ENCODE peak calls at places on chromosome 22, in eight cellular contexts. Z, P, N, G, M, I, C and T are unnamed samples.

GRCh38 chr22:44293034-44293433 is 19.7 kb downstream of the SHISAL1 start:
- DNase-seq in N (no peak), I (no peak), Z (no peak), G (no peak), P (no peak), M (no peak), C (no peak), T (no peak)

GRCh38 chr22:19663286-19663815 is 51.0 kb upstream of the SEPTIN5 start:
- DNase-seq in C (peak), G (no peak), N (no peak), Z (peak), P (no peak), M (peak), I (no peak), T (no peak)

GRCh38 chr22:24338701-24339451 is 68.2 kb downstream of the SPECC1L start:
- DNase-seq in N (no peak), P (no peak), M (peak), G (no peak), I (no peak), C (no peak), Z (peak), T (no peak)

GRCh38 chr22:30829901-30830550 is 135.4 kb downstream of the OSBP2 start:
- DNase-seq in P (no peak), N (no peak), C (peak), Z (peak), M (peak), I (no peak), G (no peak), T (no peak)

GRCh38 chr22:38862375-38863329 is 9.4 kb downstream of the CBX6 start:
- DNase-seq in C (no peak), Z (peak), I (no peak), G (no peak), P (no peak), N (no peak), M (no peak), T (no peak)

GRCh38 chr22:40040927-40041326 is 46.2 kb downstream of the FAM83F start:
- DNase-seq in N (no peak), C (no peak), I (no peak), G (no peak), P (no peak), M (peak), Z (peak), T (no peak)

GRCh38 chr22:45335021-45335818 is 25.5 kb downstream of the FAM118A start:
- DNase-seq in C (no peak), I (no peak), P (no peak), G (no peak), Z (peak), M (no peak), N (peak), T (no peak)

GRCh38 chr22:17726561-17727243 is 47.6 kb downstream of the BID start:
- DNase-seq in G (no peak), Z (peak), I (no peak), P (no peak), N (no peak), M (peak), C (no peak), T (no peak)

GRCh38 chr22:36445158-36445668 is 36.2 kb downstream of the TXN2 start:
- DNase-seq in N (no peak), P (no peak), G (no peak), I (no peak), M (peak), Z (peak), C (peak), T (no peak)

GRCh38 chr22:24161909-24162308 is 19.4 kb upstream of the SUSD2 start:
- DNase-seq in G (no peak), N (no peak), M (no peak), Z (no peak), C (no peak), P (no peak), I (no peak), T (no peak)

GRCh38 chr22:19355413-19356157 is 64.1 kb upstream of the CLTCL1 start:
- DNase-seq in I (no peak), M (no peak), C (no peak), P (no peak), Z (no peak), G (no peak), N (no peak), T (no peak)

GRCh38 chr22:41841085-41841712 is 8.3 kb downstream of the SREBF2 start:
- DNase-seq in Z (no peak), I (no peak), N (no peak), G (no peak), C (no peak), M (no peak), P (no peak), T (no peak)

GRCh38 chr22:28904211-28904808 is 20.9 kb downstream of the ZNRF3 start:
- DNase-seq in I (no peak), C (no peak), P (no peak), Z (no peak), G (no peak), M (peak), N (no peak), T (no peak)

GRCh38 chr22:27991586-27992293 is 72.7 kb upstream of the PITPNB start:
- DNase-seq in Z (no peak), N (no peak), G (no peak), C (no peak), M (no peak), P (no peak), I (no peak), T (no peak)

GRCh38 chr22:29427176-29427760 is 11.1 kb upstream of the RFPL1 start:
- DNase-seq in M (no peak), G (no peak), I (no peak), C (no peak), N (no peak), P (no peak), Z (no peak), T (no peak)

GRCh38 chr22:38751422-38752346 is 4.1 kb downstream of the SUN2 start:
- DNase-seq in Z (no peak), C (no peak), N (no peak), P (no peak), G (peak), I (peak), M (no peak), T (peak)

GRCh38 chr22:37403267-37403960 is 23.9 kb downstream of the ELFN2 start:
- DNase-seq in M (no peak), Z (no peak), P (no peak), N (no peak), G (no peak), C (no peak), I (no peak), T (no peak)

GRCh38 chr22:45673482-45674175 is 2.0 kb downstream of the ATXN10 start:
- DNase-seq in P (no peak), Z (no peak), C (no peak), N (no peak), G (no peak), I (no peak), M (no peak), T (no peak)

GRCh38 chr22:29071261-29072045 is 1.4 kb upstream of the KREMEN1 start:
- DNase-seq in Z (no peak), C (no peak), N (peak), I (peak), G (no peak), P (peak), M (peak), T (no peak)

GRCh38 chr22:43642807-43643206 is 169.3 kb downstream of the EFCAB6 start:
- DNase-seq in N (no peak), G (no peak), I (no peak), M (no peak), Z (no peak), C (no peak), P (no peak), T (no peak)